ENCODE peak calls at places on chromosomes 4 and X, in six cellular contexts. U is HepG2, P is neural progenitor cell, J is brain microvascular endothelial cell, H is RWPE2, O is astrocyte. A is an unnamed sample.
A peak's percentile ranks its signal among the peaks of the same experiment; 100 is the strongest.

GRCh38 chr4:151472297-151472696 is 63.3 kb downstream of the FHIP1A start:
- DNase-seq in U (no peak), P (no peak), J (no peak), H (no peak), O (no peak), A (no peak)

GRCh38 chr4:162350331-162350730 is 186.5 kb upstream of the FSTL5 start:
- DNase-seq in U (no peak), P (no peak), J (no peak), H (no peak), O (no peak), A (no peak)

GRCh38 chrX:45077748-45078424 is 122.8 kb downstream of the DIPK2B start:
- DNase-seq in U (no peak), P (no peak), J (no peak), H (no peak), O (no peak), A (no peak)

GRCh38 chr4:183909187-183909586 is 4.1 kb downstream of the STOX2 start:
- DNase-seq in U (no peak), P (no peak), J (no peak), H (no peak), O (no peak), A (no peak)

GRCh38 chr4:109434007-109434792 is 585 bp downstream of the SEC24B start:
- DNase-seq in U (peak; percentile 18), P (peak; percentile 59), J (no peak), H (no peak), O (peak; percentile 13), A (no peak)

GRCh38 chr4:128830906-128831525 is 21.5 kb downstream of the JADE1 start:
- DNase-seq in U (no peak), P (no peak), J (no peak), H (no peak), O (no peak), A (no peak)

GRCh38 chr4:47686294-47686872 is 151.5 kb downstream of the CORIN start:
- DNase-seq in U (peak; percentile 35), P (peak; percentile 58), J (peak; percentile 31), H (no peak), O (no peak), A (no peak)

GRCh38 chr4:175350246-175350645 is 432.1 kb downstream of the ADAM29 start:
- DNase-seq in U (no peak), P (no peak), J (no peak), H (no peak), O (no peak), A (no peak)

GRCh38 chrX:47482065-47482511 is 934 bp downstream of the ZNF41 start:
- DNase-seq in U (no peak), P (no peak), J (no peak), H (no peak), O (no peak), A (no peak)

GRCh38 chr4:159444668-159445067 is 341.8 kb downstream of the RAPGEF2 start:
- DNase-seq in U (no peak), P (no peak), J (peak; percentile 20), H (no peak), O (peak; percentile 41), A (no peak)

DNA sequence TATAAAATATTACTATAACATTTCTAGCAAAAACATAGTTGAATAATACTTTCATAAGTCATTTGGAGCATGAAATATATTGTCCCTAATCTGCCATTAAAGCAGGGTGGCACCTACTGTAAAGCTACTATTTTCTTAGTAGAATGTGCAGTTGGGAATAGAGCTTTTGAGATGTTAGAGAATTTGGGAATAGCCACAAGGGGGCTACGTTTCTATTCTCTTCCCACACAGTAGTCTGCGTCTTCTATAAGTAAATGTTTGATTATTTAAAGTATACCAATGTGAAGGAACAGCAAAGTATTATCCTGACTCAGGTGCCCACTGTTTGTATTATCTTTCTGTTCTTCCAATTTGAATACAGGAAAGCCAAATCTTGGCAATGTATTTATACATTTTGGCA is 323.2 kb upstream of the GIMD1 start:
- DNase-seq in U (no peak), P (peak; percentile 20), J (peak; percentile 35), H (no peak), O (no peak), A (no peak)
- TF ChIP-seq CTCF in U (no peak), P (peak; percentile 41), J (peak; percentile 25), H (no peak), O (peak; percentile 14), A (no peak)

DNA sequence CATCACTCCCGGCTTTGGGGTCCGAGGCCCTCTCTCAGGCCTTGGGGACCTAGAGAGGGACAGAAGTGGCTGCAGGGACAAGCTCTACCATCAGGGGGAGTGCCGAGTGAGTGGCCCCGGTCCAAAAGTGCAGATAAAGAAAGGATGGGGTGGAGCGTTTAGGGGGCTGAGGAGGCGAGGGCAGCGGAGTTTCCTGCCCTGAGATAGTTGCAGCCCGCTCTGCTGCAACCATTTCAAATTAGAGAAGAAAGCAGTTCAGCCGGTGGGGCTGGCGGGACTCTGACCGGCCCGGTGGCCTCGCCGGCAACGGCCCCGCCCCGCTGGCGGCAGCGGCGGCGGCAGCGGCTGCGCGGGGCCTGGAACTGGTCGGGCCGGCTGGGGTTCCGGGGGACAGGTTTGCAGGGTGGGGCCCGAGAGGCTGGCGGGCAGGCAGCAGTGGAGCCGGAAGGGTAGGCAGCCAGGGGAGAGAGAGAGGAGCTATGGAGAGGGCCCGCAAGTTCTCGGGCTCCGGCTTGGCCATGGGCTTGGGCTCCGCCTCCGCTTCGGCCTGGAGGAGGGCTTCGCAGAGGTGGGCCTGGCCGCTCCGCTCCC is 7.6 kb downstream of the DLG3 start:
- DNase-seq in U (peak; percentile 19), P (peak; percentile 59), J (no peak), H (no peak), O (no peak), A (no peak)
- H3K4me3 ChIP-seq in U (peak overlapping the region; percentile 54), P (peak overlapping the region; percentile 56), J (peak overlapping the region; percentile 57), H (peak overlapping the region; percentile 38), O (peak overlapping the region; percentile 71), A (peak overlapping the region; percentile 54)

GRCh38 chrX:340121-340520 is 21.5 kb upstream of the GTPBP6 start:
- DNase-seq in U (no peak), P (no peak), J (no peak), H (peak; percentile 57), O (no peak), A (no peak)
- H3K36me3 ChIP-seq in U (no peaks in the 10 kb centered on the region), P (no peaks in the 10 kb centered on the region), J (no peaks in the 10 kb centered on the region), H (peaks cover 22% of the 10 kb centered on the region), O (no peaks in the 10 kb centered on the region), A (peaks cover 3% of the 10 kb centered on the region)

GRCh38 chr4:95362906-95363578 is 185.7 kb downstream of the UNC5C start:
- DNase-seq in U (peak; percentile 14), P (peak; percentile 49), J (peak; percentile 6), H (no peak), O (peak; percentile 25), A (no peak)
- TF ChIP-seq CTCF in U (peak; percentile 5), P (peak; percentile 38), J (no peak), H (no peak), O (peak; percentile 12), A (no peak)

DNA sequence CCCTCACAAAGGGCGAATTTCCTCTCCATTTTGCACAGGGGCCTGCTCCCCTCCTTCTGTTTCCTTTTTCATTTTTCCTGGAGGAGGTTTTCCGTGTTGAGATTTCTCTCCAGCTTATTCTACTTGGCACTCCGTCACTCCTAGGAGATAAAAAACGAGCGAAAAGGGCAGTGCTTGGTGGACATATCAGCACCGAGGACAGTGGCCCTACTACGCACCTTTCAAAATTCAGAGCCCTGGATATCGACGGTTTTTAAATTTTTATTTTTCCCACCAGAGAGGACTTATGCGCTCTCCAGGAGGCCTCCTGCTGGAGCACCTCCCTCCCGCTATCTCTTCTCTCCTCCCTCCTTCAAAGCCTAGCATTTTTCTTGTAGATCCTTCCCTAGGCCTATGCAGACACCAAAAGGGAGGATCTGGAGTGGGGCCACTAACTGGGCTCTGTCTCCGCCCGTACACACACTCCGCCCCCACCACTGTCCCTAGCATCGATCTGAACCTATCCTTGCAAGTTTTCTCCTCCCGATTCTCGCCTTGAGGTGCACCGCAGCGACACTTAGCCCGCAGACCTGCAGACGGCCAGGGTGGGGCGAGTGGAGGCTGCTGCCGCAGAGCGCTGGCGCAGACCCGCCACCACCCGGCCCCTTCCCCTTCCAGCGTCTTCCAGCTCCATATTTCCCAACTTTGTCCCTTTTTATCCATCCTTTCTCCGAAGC is 8.5 kb upstream of the TCEAL9 start:
- DNase-seq in U (no peak), P (no peak), J (no peak), H (no peak), O (no peak), A (no peak)
- H3K4me3 ChIP-seq in U (no peak overlapping the region), P (peak overlapping the region; percentile 9), J (no peak overlapping the region), H (no peak overlapping the region), O (no peak overlapping the region), A (no peak overlapping the region)

GRCh38 chrX:132482632-132483031 is 6.2 kb downstream of the MBNL3 start:
- DNase-seq in U (peak; percentile 83), P (no peak), J (no peak), H (no peak), O (no peak), A (no peak)

GRCh38 chrX:132480581-132481203 is 8.1 kb downstream of the MBNL3 start:
- DNase-seq in U (peak; percentile 82), P (no peak), J (no peak), H (no peak), O (peak; percentile 7), A (peak; percentile 57)

GRCh38 chrX:132483951-132484350 is 4.9 kb downstream of the MBNL3 start:
- DNase-seq in U (no peak), P (no peak), J (no peak), H (no peak), O (no peak), A (no peak)

GRCh38 chrX:132483523-132483922 is 5.3 kb downstream of the MBNL3 start:
- DNase-seq in U (peak; percentile 81), P (no peak), J (no peak), H (no peak), O (no peak), A (no peak)

DNA sequence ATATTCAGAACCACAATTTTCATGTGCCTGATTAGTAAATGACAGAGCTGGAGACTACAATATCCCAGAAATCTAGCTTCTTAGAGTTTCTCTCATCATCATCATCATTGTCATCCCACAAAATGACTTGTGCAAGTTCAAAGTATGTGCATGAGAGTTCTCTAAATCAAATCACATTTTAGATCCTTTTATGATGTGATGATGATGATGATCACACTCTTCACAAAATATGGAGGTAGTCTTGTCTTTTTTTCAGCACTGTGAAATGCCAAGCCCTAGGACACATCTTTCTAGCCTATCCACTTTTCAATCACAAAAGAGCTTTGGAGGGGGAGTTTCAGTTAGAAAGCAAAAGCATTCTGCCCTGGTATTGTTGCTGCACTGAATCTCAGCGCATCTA is 7.4 kb downstream of the MBNL3 start:
- DNase-seq in U (no peak), P (no peak), J (no peak), H (no peak), O (no peak), A (no peak)
- H3K36me3 ChIP-seq in U (no peaks in the 10 kb centered on the region), P (no peaks in the 10 kb centered on the region), J (no peaks in the 10 kb centered on the region), H (no peaks in the 10 kb centered on the region), O (no peaks in the 10 kb centered on the region), A (no peaks in the 10 kb centered on the region)

GRCh38 chrX:110466790-110467189 is 108.1 kb downstream of the RTL9 start:
- DNase-seq in U (no peak), P (no peak), J (no peak), H (no peak), O (no peak), A (no peak)

GRCh38 chrX:110462957-110463356 is 104.3 kb downstream of the RTL9 start:
- DNase-seq in U (no peak), P (no peak), J (no peak), H (no peak), O (no peak), A (no peak)
- TF ChIP-seq CTCF in U (no peak), P (peak; percentile 31), J (peak; percentile 51), H (peak; percentile 23), O (peak; percentile 17), A (peak; percentile 22)

A was measured in BJ.